ENCODE peak calls at places on chromosomes 11 and 22, in six cellular contexts. G, P, I, H, J and W are unnamed samples.

GRCh38 chr11:57641426-57641825 is 8.3 kb downstream of the YPEL4 start:
- DNase-seq in H (no peak), I (no peak), G (peak; percentile 54), J (no peak), P (no peak), W (no peak)

GRCh38 chr11:3213659-3214419 is 4.8 kb downstream of the MRGPRG start:
- DNase-seq in H (no peak), I (no peak), P (no peak), G (no peak), J (peak; percentile 46), W (no peak)

GRCh38 chr11:102341844-102342318 is 5.1 kb upstream of the BIRC2 start:
- DNase-seq in I (peak; percentile 77), J (peak; percentile 84), G (peak; percentile 60), H (peak; percentile 89), P (peak; percentile 79), W (peak; percentile 89)

GRCh38 chr11:78010755-78011154 is 12.3 kb downstream of the KCTD14 start:
- DNase-seq in P (no peak), H (no peak), G (no peak), I (no peak), J (no peak), W (no peak)

GRCh38 chr22:24875862-24876506 is 70.0 kb downstream of the SGSM1 start:
- DNase-seq in J (no peak), I (no peak), G (no peak), H (no peak), P (no peak), W (no peak)

GRCh38 chr11:1206391-1207271 is 16.2 kb upstream of the MUC5B start:
- DNase-seq in J (peak; percentile 54), I (no peak), P (no peak), H (no peak), G (peak; percentile 15), W (peak; percentile 48)

GRCh38 chr11:76603202-76603601 is 67.3 kb downstream of the LRRC32 start:
- DNase-seq in G (peak; percentile 14), J (peak; percentile 54), H (no peak), I (no peak), P (no peak), W (no peak)

GRCh38 chr11:657691-658126 is 20.6 kb downstream of the DRD4 start:
- DNase-seq in H (no peak), I (no peak), P (no peak), J (no peak), G (no peak), W (no peak)

GRCh38 chr11:59754494-59754858 is 700 bp upstream of the STX3 start:
- DNase-seq in P (peak; percentile 46), J (no peak), G (peak; percentile 39), I (no peak), H (no peak), W (no peak)

GRCh38 chr11:76664578-76665061 is 5.9 kb downstream of the LRRC32 start:
- DNase-seq in I (no peak), H (no peak), G (peak; percentile 10), J (peak; percentile 55), P (peak; percentile 9), W (peak; percentile 52)

GRCh38 chr11:1931791-1932480 is 12.4 kb downstream of the TNNT3 start:
- DNase-seq in H (no peak), J (no peak), I (no peak), G (peak; percentile 38), P (no peak), W (no peak)

GRCh38 chr11:102596578-102596977 is 28.6 kb downstream of the MMP20 start:
- DNase-seq in P (no peak), I (no peak), H (no peak), J (no peak), G (no peak), W (no peak)

GRCh38 chr22:35219012-35219411 is 38.3 kb upstream of the HMGXB4 start:
- DNase-seq in J (no peak), G (no peak), I (no peak), H (peak; percentile 3), P (no peak), W (no peak)

GRCh38 chr11:76321820-76322524 is 59.0 kb downstream of the THAP12 start:
- DNase-seq in P (peak; percentile 42), G (no peak), H (no peak), I (no peak), J (no peak), W (no peak)

GRCh38 chr11:8671242-8671641 is 11.2 kb downstream of the TRIM66 start:
- DNase-seq in H (no peak), J (peak; percentile 61), I (no peak), P (peak; percentile 14), G (peak; percentile 32), W (peak; percentile 86)

GRCh38 chr11:72353861-72354260 is 80.5 kb downstream of the CLPB start:
- DNase-seq in G (no peak), I (peak; percentile 28), J (no peak), H (no peak), P (no peak), W (no peak)

DNA sequence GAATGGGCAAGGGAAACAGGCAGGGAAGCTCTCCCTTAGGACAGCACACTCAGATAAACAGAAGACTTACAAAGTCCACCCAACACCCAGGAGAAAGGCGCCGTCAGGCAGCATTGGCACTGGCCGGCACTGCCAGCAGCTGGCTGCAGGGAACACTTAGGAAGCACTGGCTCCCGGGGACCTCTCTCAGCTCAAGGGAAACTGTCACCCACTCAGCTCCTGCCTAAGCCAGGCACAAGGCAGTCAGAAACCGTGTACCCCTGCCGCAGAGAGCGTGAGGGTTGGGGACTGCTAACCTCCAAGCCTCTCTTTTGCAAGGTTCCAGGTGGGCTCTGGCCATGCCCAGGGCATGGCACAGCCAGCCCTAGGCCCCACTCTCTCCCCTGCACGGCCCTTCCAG is 64.7 kb downstream of the DGCR2 start:
- DNase-seq in P (no peak), G (no peak), I (peak; percentile 24), J (peak; percentile 15), H (no peak), W (peak; percentile 62)
- H3K36me3 ChIP-seq in P (peaks cover 28% of the 10 kb centered on the region), G (peaks cover 8% of the 10 kb centered on the region), I (peaks cover 59% of the 10 kb centered on the region), J (peaks cover 80% of the 10 kb centered on the region), H (peaks cover 7% of the 10 kb centered on the region), W (peaks cover 93% of the 10 kb centered on the region)

GRCh38 chr11:64742940-64743590 is 877 bp downstream of the RASGRP2 start:
- DNase-seq in G (peak; percentile 93), H (no peak), I (peak; percentile 79), P (peak; percentile 80), J (peak; percentile 90), W (peak; percentile 92)

GRCh38 chr11:64744544-64745218 is 739 bp upstream of the RASGRP2 start:
- DNase-seq in H (no peak), G (peak; percentile 86), J (no peak), P (no peak), I (no peak), W (no peak)

GRCh38 chr11:64741393-64742086 is 2.4 kb downstream of the RASGRP2 start:
- DNase-seq in I (no peak), J (no peak), H (no peak), G (no peak), P (no peak), W (no peak)

GRCh38 chr11:64743591-64744543 is at the start of gene RASGRP2:
- DNase-seq in J (peak; percentile 90), G (peak; percentile 84), P (peak; percentile 84), H (no peak), I (peak; percentile 74), W (peak; percentile 93)

GRCh38 chr11:64742087-64742939 is 1.6 kb downstream of the RASGRP2 start:
- DNase-seq in H (no peak), G (no peak), I (no peak), J (no peak), P (no peak), W (no peak)
- H3K4me1 ChIP-seq in H (peaks cover 28% of the 10 kb centered on the region), G (peaks cover 16% of the 10 kb centered on the region), I (peaks cover 43% of the 10 kb centered on the region), J (peaks cover 44% of the 10 kb centered on the region), P (peaks cover 28% of the 10 kb centered on the region), W (peaks cover 45% of the 10 kb centered on the region)

DNA sequence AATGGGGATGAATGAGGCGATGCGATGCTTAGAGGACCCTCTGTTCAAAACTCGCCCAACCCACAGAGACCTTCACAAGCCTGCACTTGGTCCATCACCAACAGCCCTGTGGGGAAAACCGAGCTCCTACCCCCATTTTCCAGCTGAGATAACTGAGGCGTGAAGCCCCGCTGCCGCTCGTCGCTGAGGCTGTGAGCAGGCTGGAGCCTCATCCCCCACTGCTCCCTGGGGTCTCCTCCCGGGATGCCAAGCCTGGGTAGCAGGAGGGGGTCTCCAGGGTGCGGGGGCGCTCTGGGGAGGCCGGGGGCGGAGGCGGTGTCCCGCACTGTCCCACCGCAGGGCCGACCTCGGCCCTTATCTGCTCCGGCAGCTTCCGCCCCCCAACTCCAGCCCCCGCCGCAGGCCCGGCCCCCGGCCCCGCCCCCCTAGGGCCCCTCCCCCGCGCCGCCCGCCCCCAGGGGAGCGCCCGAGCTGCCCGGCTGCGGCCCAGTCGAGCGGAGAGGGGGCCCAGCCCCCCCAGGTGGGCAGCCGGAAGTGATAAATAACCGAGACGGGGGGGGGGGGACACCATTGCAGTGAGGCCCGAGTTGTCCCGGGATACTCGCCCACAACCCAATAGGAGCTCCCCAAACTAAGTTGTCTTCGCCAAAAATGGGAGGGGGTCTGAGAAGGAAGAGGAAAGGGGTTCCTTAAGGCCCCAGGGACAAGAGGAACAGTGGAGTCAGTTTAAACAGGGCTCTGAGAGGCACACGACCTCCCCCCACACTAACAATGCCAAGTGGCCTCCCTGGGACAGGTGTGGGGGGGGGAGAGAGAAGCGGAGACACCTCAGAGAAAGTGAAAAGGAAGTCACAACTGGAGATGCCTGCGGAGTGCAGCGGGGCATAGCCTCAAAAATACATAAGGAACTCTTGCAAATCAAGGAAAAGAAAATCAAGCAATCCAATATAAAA is 8.3 kb upstream of the SLC39A13 start:
- DNase-seq in J (peak; percentile 65), G (peak; percentile 82), I (no peak), H (no peak), P (peak; percentile 47), W (no peak)
- TF ChIP-seq POLR2AphosphoS5 in J (no peak), G (no peak), I (no peak), H (no peak), P (peak; percentile 48), W (peak; percentile 60)

GRCh38 chr11:116694017-116694725 is 78.6 kb downstream of the BUD13 start:
- DNase-seq in P (no peak), H (no peak), I (peak; percentile 17), G (peak; percentile 7), J (no peak), W (peak; percentile 22)
- H3K36me3 ChIP-seq in P (no peaks in the 10 kb centered on the region), H (no peaks in the 10 kb centered on the region), I (no peaks in the 10 kb centered on the region), G (no peaks in the 10 kb centered on the region), J (no peaks in the 10 kb centered on the region), W (no peaks in the 10 kb centered on the region)

GRCh38 chr11:116100016-116100415 is 595.8 kb upstream of the CADM1 start:
- DNase-seq in G (no peak), I (no peak), J (no peak), H (no peak), P (no peak), W (no peak)
- H3K4me1 ChIP-seq in G (no peaks in the 10 kb centered on the region), I (no peaks in the 10 kb centered on the region), J (no peaks in the 10 kb centered on the region), H (no peaks in the 10 kb centered on the region), P (no peaks in the 10 kb centered on the region), W (no peaks in the 10 kb centered on the region)